ENCODE peak calls at places on chromosome 5, in four cellular contexts. K, P, N and W are unnamed samples.

GRCh38 chr5:61519728-61520277 is 187.7 kb downstream of the ZSWIM6 start:
- DNase-seq in K (no peak), P (no peak), N (no peak), W (no peak)

GRCh38 chr5:32233696-32234447 is 59.8 kb upstream of the GOLPH3 start:
- DNase-seq in K (peak; percentile 72), P (no peak), N (no peak), W (peak; percentile 61)

GRCh38 chr5:42059291-42059690 is 134.2 kb downstream of the FBXO4 start:
- DNase-seq in K (peak; percentile 42), P (no peak), N (no peak), W (no peak)

GRCh38 chr5:51156222-51156621 is 227.0 kb upstream of the ISL1 start:
- DNase-seq in K (no peak), P (no peak), N (no peak), W (no peak)

GRCh38 chr5:172731286-172732073 is 39.5 kb downstream of the DUSP1 start:
- DNase-seq in K (peak; percentile 34), P (no peak), N (no peak), W (no peak)

GRCh38 chr5:53419247-53419646 is 61.2 kb upstream of the FST start:
- DNase-seq in K (peak; percentile 94), P (no peak), N (no peak), W (peak; percentile 82)

GRCh38 chr5:32100230-32100629 is 73.9 kb downstream of the GOLPH3 start:
- DNase-seq in K (peak; percentile 19), P (no peak), N (no peak), W (no peak)

GRCh38 chr5:96871686-96872085 is 4.6 kb upstream of the ERAP2 start:
- DNase-seq in K (no peak), P (no peak), N (no peak), W (no peak)

GRCh38 chr5:176788931-176789872 is 21.2 kb upstream of the UNC5A start:
- DNase-seq in K (peak; percentile 24), P (no peak), N (peak; percentile 50), W (no peak)

GRCh38 chr5:2866622-2867372 is 115.3 kb upstream of the IRX2 start:
- DNase-seq in K (no peak), P (no peak), N (no peak), W (no peak)

GRCh38 chr5:172792693-172793570 is 21.9 kb upstream of the DUSP1 start:
- DNase-seq in K (no peak), P (no peak), N (no peak), W (no peak)

GRCh38 chr5:34682926-34683623 is 26.9 kb downstream of the RAI14 start:
- DNase-seq in K (no peak), P (no peak), N (no peak), W (no peak)

GRCh38 chr5:54309751-54310432 is 481 bp downstream of the ARL15 start:
- DNase-seq in K (peak; percentile 62), P (peak; percentile 41), N (peak; percentile 45), W (peak; percentile 21)

GRCh38 chr5:13558408-13558807 is 386.1 kb downstream of the DNAH5 start:
- DNase-seq in K (no peak), P (no peak), N (no peak), W (peak; percentile 15)

GRCh38 chr5:157564149-157564711 is 11.3 kb downstream of the ADAM19 start:
- DNase-seq in K (no peak), P (no peak), N (no peak), W (peak; percentile 59)

GRCh38 chr5:121968910-121969607 is 7.3 kb downstream of the SRFBP1 start:
- DNase-seq in K (peak; percentile 97), P (no peak), N (no peak), W (peak; percentile 99)

GRCh38 chr5:91888810-91889209 is 505.7 kb upstream of the ARRDC3 start:
- DNase-seq in K (no peak), P (no peak), N (no peak), W (no peak)

GRCh38 chr5:78699565-78700143 is 51.1 kb upstream of the LHFPL2 start:
- DNase-seq in K (peak; percentile 98), P (no peak), N (no peak), W (peak; percentile 98)

GRCh38 chr5:3217114-3217513 is 378.5 kb upstream of the IRX1 start:
- DNase-seq in K (no peak), P (no peak), N (no peak), W (no peak)

GRCh38 chr5:72115277-72115676 is 8.0 kb downstream of the MAP1B start:
- DNase-seq in K (no peak), P (no peak), N (no peak), W (no peak)

GRCh38 chr5:142825378-142826089 is 55.4 kb downstream of the ARHGAP26 start:
- DNase-seq in K (no peak), P (no peak), N (peak; percentile 26), W (no peak)

DNA sequence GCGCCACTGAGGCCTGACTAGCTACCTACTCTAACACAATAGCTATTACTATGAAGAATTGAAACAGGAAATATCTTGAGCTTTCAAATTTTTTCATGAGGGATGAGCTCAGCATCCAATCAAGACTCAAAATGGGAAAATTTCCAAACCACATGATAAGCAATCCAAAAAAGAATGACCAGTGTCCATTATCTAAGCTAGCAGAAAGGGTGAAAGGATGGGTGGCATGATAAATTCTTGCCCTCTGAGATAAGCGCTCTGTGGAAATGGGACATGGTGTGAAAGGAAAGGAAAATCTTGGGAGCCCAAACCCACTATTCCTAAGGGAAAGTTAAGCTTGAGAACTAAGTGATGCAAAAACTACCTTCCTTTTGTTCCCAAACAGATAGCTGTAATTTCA is 170.2 kb upstream of the NREP start:
- DNase-seq in K (peak; percentile 50), P (no peak), N (no peak), W (peak; percentile 66)
- H2AFZ ChIP-seq in K (no peak overlapping the region), P (no peak overlapping the region), N (no peak overlapping the region), W (no peak overlapping the region)

GRCh38 chr5:59756373-59757035 is 137.0 kb downstream of the PDE4D start:
- DNase-seq in K (no peak), P (no peak), N (no peak), W (peak; percentile 22)
- H2AFZ ChIP-seq in K (no peak overlapping the region), P (no peak overlapping the region), N (no peak overlapping the region), W (no peak overlapping the region)

DNA sequence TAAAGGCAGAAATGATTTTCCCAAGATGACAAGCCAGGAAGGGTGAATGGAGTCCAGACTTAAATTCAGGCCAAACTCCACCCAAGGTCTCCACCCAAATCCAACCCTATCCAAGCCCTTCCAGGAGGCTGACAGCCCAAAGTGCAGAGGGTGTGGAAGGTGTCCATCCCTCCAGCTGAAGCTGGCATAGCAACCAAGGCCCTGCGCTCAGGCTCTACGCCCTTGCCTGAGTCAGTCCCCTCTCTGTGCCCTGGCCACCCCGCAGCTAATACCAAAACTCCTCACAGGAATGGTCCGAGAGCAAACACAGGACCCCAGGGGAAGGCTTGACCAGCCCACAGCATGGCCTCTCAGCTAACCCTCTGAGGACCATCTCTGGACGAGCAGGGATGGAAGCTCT is 2.1 kb downstream of the SEPTIN8 start:
- DNase-seq in K (peak; percentile 35), P (no peak), N (no peak), W (no peak)
- H2AFZ ChIP-seq in K (no peak overlapping the region), P (no peak overlapping the region), N (no peak overlapping the region), W (no peak overlapping the region)

GRCh38 chr5:14665110-14665822 is 748 bp downstream of the OTULIN start:
- DNase-seq in K (peak; percentile 59), P (peak; percentile 53), N (peak; percentile 50), W (no peak)
- H2AFZ ChIP-seq in K (peak overlapping the region; percentile 90), P (peak overlapping the region; percentile 30), N (peak overlapping the region; percentile 80), W (peak overlapping the region; percentile 12)

GRCh38 chr5:130034872-130035271 is 130.6 kb downstream of the CHSY3 start:
- DNase-seq in K (peak; percentile 24), P (no peak), N (no peak), W (peak; percentile 40)
- H2AFZ ChIP-seq in K (no peak overlapping the region), P (no peak overlapping the region), N (no peak overlapping the region), W (no peak overlapping the region)

GRCh38 chr5:124025306-124025705 is 513.3 kb downstream of the CSNK1G3 start:
- DNase-seq in K (no peak), P (no peak), N (peak; percentile 32), W (no peak)

GRCh38 chr5:124022966-124023365 is 511.0 kb downstream of the CSNK1G3 start:
- DNase-seq in K (no peak), P (no peak), N (no peak), W (no peak)

DNA sequence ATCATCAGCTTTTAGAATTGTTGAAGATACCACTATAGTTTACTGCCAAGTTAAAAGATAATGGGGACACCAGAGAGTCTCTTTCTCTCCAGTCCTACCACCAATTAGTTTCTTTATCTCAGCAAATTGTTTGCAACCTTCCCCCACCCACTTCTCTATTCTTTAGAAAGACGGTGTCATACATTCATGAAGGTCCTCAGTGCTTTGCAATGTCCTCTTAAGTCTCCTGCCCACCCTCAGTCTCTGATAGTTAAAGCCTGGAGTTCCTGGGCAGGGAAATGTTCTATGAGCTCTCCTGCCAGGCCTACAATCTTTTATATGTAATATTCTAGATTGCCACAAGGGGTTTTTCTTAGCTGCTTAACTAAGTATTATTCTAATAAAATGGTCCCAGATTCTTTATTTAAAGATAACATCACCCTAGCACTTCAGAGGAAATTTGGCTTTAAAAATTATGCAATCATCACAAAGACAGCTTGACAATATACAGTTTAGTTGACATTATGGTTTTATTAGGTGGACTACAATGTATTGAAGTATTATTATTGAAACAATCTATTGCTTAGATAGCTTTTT is 509.2 kb downstream of the CSNK1G3 start:
- DNase-seq in K (no peak), P (no peak), N (no peak), W (no peak)
- H2AFZ ChIP-seq in K (no peak overlapping the region), P (no peak overlapping the region), N (no peak overlapping the region), W (no peak overlapping the region)

DNA sequence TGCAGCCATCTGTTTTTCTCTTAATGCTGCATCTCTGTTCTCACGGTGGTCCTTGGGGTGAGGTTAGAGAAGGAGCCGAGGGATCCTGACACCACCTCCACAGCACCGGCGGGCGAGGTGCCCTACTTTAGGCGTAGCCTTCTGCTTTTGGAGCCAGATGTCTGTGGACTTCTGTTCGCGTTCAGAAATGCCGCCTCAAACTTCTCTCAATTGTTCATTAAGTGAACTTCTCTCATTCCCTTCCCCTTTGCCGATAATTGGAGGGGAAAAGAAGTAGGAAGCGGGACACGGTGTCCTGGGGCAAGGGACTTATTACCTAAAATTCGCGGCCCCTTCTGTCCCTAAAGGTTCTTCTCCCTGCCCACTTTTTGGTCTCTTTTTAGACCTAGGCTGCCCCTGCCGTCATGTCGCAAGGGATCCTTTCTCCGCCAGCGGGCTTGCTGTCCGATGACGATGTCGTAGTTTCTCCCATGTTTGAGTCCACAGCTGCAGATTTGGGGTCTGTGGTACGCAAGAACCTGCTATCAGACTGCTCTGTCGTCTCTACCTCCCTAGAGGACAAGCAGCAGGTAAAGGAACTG is 455 bp downstream of the KIF20A start:
- DNase-seq in K (peak; percentile 55), P (peak; percentile 9), N (peak; percentile 48), W (peak; percentile 4)
- H2AFZ ChIP-seq in K (peak overlapping the region; percentile 96), P (peak overlapping the region; percentile 73), N (peak overlapping the region; percentile 79), W (peak overlapping the region; percentile 51)

DNA sequence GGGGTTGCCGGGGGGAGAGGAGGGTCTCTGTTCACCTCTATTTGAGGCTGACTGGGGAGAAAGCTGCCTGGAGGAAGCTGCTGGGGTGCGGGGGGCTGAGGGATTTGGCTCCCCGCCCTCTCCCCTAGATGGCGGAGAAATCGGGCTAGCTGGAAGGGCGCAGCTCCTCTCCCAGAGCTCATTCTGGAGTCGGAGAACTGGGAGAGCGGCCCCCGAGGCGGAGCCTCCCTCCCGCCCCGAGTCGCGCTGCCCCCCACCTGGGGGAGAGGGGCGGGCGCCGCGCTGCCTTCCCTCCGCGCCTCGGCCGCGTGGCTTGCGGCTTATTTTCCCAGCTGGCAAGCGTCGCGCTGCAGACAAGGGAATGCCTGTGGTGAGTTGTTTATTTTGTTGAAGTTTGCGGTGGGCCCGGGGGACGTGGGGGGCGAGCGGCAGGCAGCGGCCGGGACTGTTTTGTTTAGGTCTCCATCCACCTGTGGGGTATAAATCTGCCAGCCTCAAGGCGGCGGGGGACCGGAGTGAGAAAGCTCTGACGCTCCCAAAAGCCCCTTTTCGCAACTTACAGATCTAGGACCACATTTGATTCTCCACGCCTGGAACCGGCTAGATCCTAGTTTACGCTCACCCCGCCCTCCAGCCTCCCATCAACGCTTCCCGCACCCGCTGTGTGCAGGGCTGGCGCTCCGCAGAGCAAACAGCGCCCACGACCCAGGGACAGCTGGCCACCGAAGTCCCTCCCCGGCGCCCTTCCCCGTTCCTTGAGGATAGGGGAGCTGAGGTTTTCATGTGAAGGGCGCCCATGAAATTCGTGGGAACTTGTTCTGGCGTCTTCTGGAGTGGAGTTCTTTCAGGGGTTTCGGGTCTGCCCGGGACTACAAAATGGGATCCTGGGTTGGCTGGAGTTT is 4.0 kb upstream of the RGMB start:
- DNase-seq in K (peak; percentile 85), P (no peak), N (peak; percentile 77), W (peak; percentile 81)
- H2AFZ ChIP-seq in K (peak overlapping the region; percentile 83), P (peak overlapping the region; percentile 93), N (peak overlapping the region; percentile 86), W (no peak overlapping the region)